ENCODE peak calls at places on chromosomes 11 and 22, in four cellular contexts. One of them, this sample, is unnamed.

GRCh38 chr22:47030143-47030641 is 267.7 kb downstream of the TBC1D22A start:
- DNase-seq in HEK293T: no peak
- DNase-seq in heart right ventricle: no peak
- DNase-seq in ELF-1: no peak
- DNase-seq in this sample: no peak

GRCh38 chr11:18203723-18204122 is 31.1 kb downstream of the MRGPRX4 start:
- DNase-seq in ELF-1: peak
- DNase-seq in HEK293T: peak
- DNase-seq in heart right ventricle: no peak
- DNase-seq in this sample: peak

GRCh38 chr11:11993814-11994213 is 14.6 kb downstream of the DKK3 start:
- DNase-seq in heart right ventricle: no peak
- DNase-seq in HEK293T: no peak
- DNase-seq in ELF-1: peak
- DNase-seq in this sample: no peak

GRCh38 chr11:110793556-110793955 is 81.3 kb upstream of the ARHGAP20 start:
- DNase-seq in ELF-1: no peak
- DNase-seq in HEK293T: no peak
- DNase-seq in heart right ventricle: no peak
- DNase-seq in this sample: no peak

GRCh38 chr11:131640320-131640719 is 269.9 kb downstream of the NTM start:
- DNase-seq in HEK293T: no peak
- DNase-seq in ELF-1: no peak
- DNase-seq in heart right ventricle: no peak
- DNase-seq in this sample: peak

GRCh38 chr22:25054943-25055511 is 102.5 kb downstream of the KIAA1671 start:
- DNase-seq in HEK293T: no peak
- DNase-seq in heart right ventricle: no peak
- DNase-seq in ELF-1: no peak
- DNase-seq in this sample: no peak

GRCh38 chr11:35049906-35050531 is 89.0 kb upstream of the CD44 start:
- DNase-seq in heart right ventricle: no peak
- DNase-seq in ELF-1: no peak
- DNase-seq in HEK293T: no peak
- DNase-seq in this sample: no peak

GRCh38 chr11:921921-922678 is 3.6 kb upstream of the AP2A2 start:
- DNase-seq in ELF-1: no peak
- DNase-seq in HEK293T: no peak
- DNase-seq in heart right ventricle: no peak
- DNase-seq in this sample: peak

GRCh38 chr22:12601870-12602779 is 2925.9 kb upstream of the OR11H1 start:
- DNase-seq in heart right ventricle: no peak
- DNase-seq in HEK293T: no peak
- DNase-seq in ELF-1: peak
- DNase-seq in this sample: no peak

GRCh38 chr22:36296690-36297089 is 43.8 kb downstream of the APOL1 start:
- DNase-seq in ELF-1: no peak
- DNase-seq in heart right ventricle: no peak
- DNase-seq in HEK293T: no peak
- DNase-seq in this sample: no peak

GRCh38 chr22:19800306-19800705 is 39.7 kb downstream of the TBX1 start:
- DNase-seq in heart right ventricle: no peak
- DNase-seq in HEK293T: no peak
- DNase-seq in ELF-1: no peak
- DNase-seq in this sample: no peak

This sample was measured in endodermal cell.